ENCODE peak calls at places on chromosome 6, in seven cellular contexts. One of them, this sample, is unnamed.

GRCh38 chr6:11232968-11233626 is 629 bp upstream of the NEDD9 start:
- DNase-seq in HCT116: no peak
- DNase-seq in A549: no peak
- DNase-seq in K562: peak
- DNase-seq in SK-N-SH: no peak
- DNase-seq in HL-60: peak
- DNase-seq in GM23338: peak
- DNase-seq in this sample: no peak

GRCh38 chr6:72245565-72245964 is 359.2 kb downstream of the RIMS1 start:
- DNase-seq in HCT116: no peak
- DNase-seq in A549: no peak
- DNase-seq in K562: no peak
- DNase-seq in SK-N-SH: no peak
- DNase-seq in HL-60: no peak
- DNase-seq in GM23338: peak
- DNase-seq in this sample: no peak

GRCh38 chr6:128710305-128710704 is 172.6 kb upstream of the LAMA2 start:
- DNase-seq in HCT116: no peak
- DNase-seq in A549: no peak
- DNase-seq in K562: no peak
- DNase-seq in SK-N-SH: no peak
- DNase-seq in HL-60: no peak
- DNase-seq in GM23338: no peak
- DNase-seq in this sample: no peak

GRCh38 chr6:145699462-145699861 is 35.9 kb downstream of the EPM2A start:
- DNase-seq in HCT116: no peak
- DNase-seq in A549: no peak
- DNase-seq in K562: no peak
- DNase-seq in SK-N-SH: no peak
- DNase-seq in HL-60: no peak
- DNase-seq in GM23338: no peak
- DNase-seq in this sample: no peak

GRCh38 chr6:438634-439170 is 47.1 kb downstream of the IRF4 start:
- DNase-seq in HCT116: no peak
- DNase-seq in A549: no peak
- DNase-seq in K562: no peak
- DNase-seq in SK-N-SH: peak
- DNase-seq in HL-60: no peak
- DNase-seq in GM23338: no peak
- DNase-seq in this sample: no peak

GRCh38 chr6:116158641-116159040 is 32.7 kb upstream of the COL10A1 start:
- DNase-seq in HCT116: no peak
- DNase-seq in A549: no peak
- DNase-seq in K562: no peak
- DNase-seq in SK-N-SH: no peak
- DNase-seq in HL-60: no peak
- DNase-seq in GM23338: no peak
- DNase-seq in this sample: no peak

GRCh38 chr6:134074151-134074712 is 21.8 kb upstream of the SLC2A12 start:
- DNase-seq in HCT116: no peak
- DNase-seq in A549: no peak
- DNase-seq in K562: no peak
- DNase-seq in SK-N-SH: no peak
- DNase-seq in HL-60: no peak
- DNase-seq in GM23338: peak
- DNase-seq in this sample: no peak

GRCh38 chr6:150417899-150418824 is 49.4 kb downstream of the IYD start:
- DNase-seq in HCT116: peak
- DNase-seq in A549: peak
- DNase-seq in K562: peak
- DNase-seq in SK-N-SH: peak
- DNase-seq in HL-60: peak
- DNase-seq in GM23338: peak
- DNase-seq in this sample: peak

GRCh38 chr6:170156448-170157375 is 134.2 kb downstream of the DLL1 start:
- DNase-seq in HCT116: no peak
- DNase-seq in A549: no peak
- DNase-seq in K562: no peak
- DNase-seq in SK-N-SH: no peak
- DNase-seq in HL-60: no peak
- DNase-seq in GM23338: no peak
- DNase-seq in this sample: no peak

GRCh38 chr6:162389353-162390085 is 338.0 kb downstream of the PRKN start:
- DNase-seq in HCT116: no peak
- DNase-seq in A549: no peak
- DNase-seq in K562: no peak
- DNase-seq in SK-N-SH: no peak
- DNase-seq in HL-60: no peak
- DNase-seq in GM23338: no peak
- DNase-seq in this sample: no peak

GRCh38 chr6:163491901-163492300 is 77.4 kb downstream of the QKI start:
- DNase-seq in HCT116: no peak
- DNase-seq in A549: no peak
- DNase-seq in K562: no peak
- DNase-seq in SK-N-SH: no peak
- DNase-seq in HL-60: no peak
- DNase-seq in GM23338: no peak
- DNase-seq in this sample: no peak

GRCh38 chr6:161143663-161144430 is 130.0 kb downstream of the AGPAT4 start:
- DNase-seq in HCT116: no peak
- DNase-seq in A549: no peak
- DNase-seq in K562: no peak
- DNase-seq in SK-N-SH: no peak
- DNase-seq in HL-60: no peak
- DNase-seq in GM23338: no peak
- DNase-seq in this sample: no peak

GRCh38 chr6:137076277-137077068 is 31.7 kb upstream of the IL20RA start:
- DNase-seq in HCT116: peak
- DNase-seq in A549: peak
- DNase-seq in K562: peak
- DNase-seq in SK-N-SH: peak
- DNase-seq in HL-60: peak
- DNase-seq in GM23338: peak
- DNase-seq in this sample: peak

GRCh38 chr6:150567823-150568383 is 31.8 kb upstream of the PLEKHG1 start:
- DNase-seq in HCT116: no peak
- DNase-seq in A549: no peak
- DNase-seq in K562: no peak
- DNase-seq in SK-N-SH: no peak
- DNase-seq in HL-60: no peak
- DNase-seq in GM23338: no peak
- DNase-seq in this sample: no peak

GRCh38 chr6:114364295-114364694 is 21.5 kb upstream of the HS3ST5 start:
- DNase-seq in HCT116: no peak
- DNase-seq in A549: peak
- DNase-seq in K562: no peak
- DNase-seq in SK-N-SH: no peak
- DNase-seq in HL-60: no peak
- DNase-seq in GM23338: peak
- DNase-seq in this sample: no peak

GRCh38 chr6:152338335-152339125 is 298.6 kb downstream of the SYNE1 start:
- DNase-seq in HCT116: no peak
- DNase-seq in A549: peak
- DNase-seq in K562: peak
- DNase-seq in SK-N-SH: peak
- DNase-seq in HL-60: peak
- DNase-seq in GM23338: peak
- DNase-seq in this sample: peak

GRCh38 chr6:50819527-50819905 is 845 bp downstream of the TFAP2B start:
- DNase-seq in HCT116: no peak
- DNase-seq in A549: no peak
- DNase-seq in K562: no peak
- DNase-seq in SK-N-SH: no peak
- DNase-seq in HL-60: no peak
- DNase-seq in GM23338: no peak
- DNase-seq in this sample: no peak

GRCh38 chr6:24566020-24566752 is 71.4 kb downstream of the ALDH5A1 start:
- DNase-seq in HCT116: no peak
- DNase-seq in A549: no peak
- DNase-seq in K562: no peak
- DNase-seq in SK-N-SH: no peak
- DNase-seq in HL-60: no peak
- DNase-seq in GM23338: no peak
- DNase-seq in this sample: no peak

DNA sequence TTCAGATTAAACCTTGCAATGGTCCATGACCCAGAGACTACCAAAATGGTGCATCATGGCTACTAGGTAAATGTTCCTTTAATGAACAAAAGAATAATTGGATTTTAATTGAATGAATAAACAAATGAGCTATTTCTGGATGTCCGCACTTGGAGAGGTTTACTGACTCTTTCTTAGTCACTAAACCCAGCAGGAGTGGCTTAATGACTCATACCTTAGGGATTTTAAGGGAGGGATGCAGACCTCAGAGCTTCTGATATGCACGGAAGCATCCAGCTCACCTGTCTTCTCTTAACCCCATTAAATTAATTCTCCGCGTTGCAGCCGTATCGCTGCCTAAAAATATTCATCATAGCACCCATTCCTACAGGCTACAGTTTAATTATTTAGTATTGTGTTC is 970.0 kb upstream of the SLC35B3 start:
- DNase-seq in HCT116: peak
- DNase-seq in A549: peak
- DNase-seq in K562: no peak
- DNase-seq in SK-N-SH: no peak
- DNase-seq in HL-60: no peak
- DNase-seq in GM23338: no peak
- DNase-seq in this sample: peak
- TF ChIP-seq REST in HCT116: no peak
- TF ChIP-seq REST in A549: no peak
- TF ChIP-seq REST in K562: no peak
- TF ChIP-seq REST in SK-N-SH: no peak
- TF ChIP-seq REST in HL-60: no peak
- TF ChIP-seq REST in GM23338: no peak
- TF ChIP-seq REST in this sample: no peak

DNA sequence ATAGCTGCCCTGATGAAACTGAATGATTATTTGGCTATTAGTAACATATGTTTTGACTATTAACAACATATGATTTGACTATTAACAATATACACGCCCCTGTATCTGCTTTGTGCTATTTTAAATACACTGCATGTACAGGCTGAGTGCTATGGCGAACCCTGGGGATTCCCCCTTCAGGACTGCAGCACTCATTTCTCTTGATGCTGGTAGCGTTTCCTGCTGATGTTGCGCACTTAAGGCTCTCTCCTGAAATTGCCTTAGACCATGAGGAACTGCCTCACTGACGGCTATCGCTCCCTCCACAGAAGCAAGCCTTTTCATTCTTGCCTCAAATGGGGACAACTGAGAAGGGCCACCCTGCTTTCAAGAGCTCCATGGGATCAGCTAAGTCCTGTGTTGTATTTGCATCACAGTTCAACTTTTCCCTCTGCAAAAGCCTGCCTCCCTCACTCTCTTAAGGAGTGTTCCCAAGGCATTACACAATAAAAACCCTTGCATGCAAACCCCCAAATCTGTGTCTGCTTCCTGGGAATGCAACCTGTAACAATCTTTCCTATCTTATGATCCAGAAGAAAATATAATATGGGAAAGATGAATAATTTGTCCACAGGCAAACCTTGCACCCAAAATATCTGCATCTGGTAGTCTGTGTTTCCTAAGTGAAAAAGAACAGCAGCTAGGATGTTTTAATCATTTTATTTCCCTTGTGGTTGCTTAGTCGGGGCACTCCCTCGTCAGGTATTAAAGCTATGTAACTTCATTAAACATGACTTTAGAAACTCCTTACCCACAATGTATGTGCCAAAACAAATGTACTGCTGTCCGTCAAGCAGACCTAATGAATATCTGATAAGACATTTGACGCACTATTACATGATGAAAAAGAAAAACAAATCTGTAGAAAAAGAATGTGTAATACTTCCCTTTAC is 456.4 kb downstream of the COL12A1 start:
- DNase-seq in HCT116: no peak
- DNase-seq in A549: no peak
- DNase-seq in K562: no peak
- DNase-seq in SK-N-SH: no peak
- DNase-seq in HL-60: no peak
- DNase-seq in GM23338: peak
- DNase-seq in this sample: no peak
- H3K27ac ChIP-seq in HCT116: no peak
- H3K27ac ChIP-seq in A549: no peak
- H3K27ac ChIP-seq in K562: no peak
- H3K27ac ChIP-seq in SK-N-SH: no peak
- H3K27ac ChIP-seq in HL-60: no peak
- H3K27ac ChIP-seq in GM23338: no peak
- H3K27ac ChIP-seq in this sample: no peak

DNA sequence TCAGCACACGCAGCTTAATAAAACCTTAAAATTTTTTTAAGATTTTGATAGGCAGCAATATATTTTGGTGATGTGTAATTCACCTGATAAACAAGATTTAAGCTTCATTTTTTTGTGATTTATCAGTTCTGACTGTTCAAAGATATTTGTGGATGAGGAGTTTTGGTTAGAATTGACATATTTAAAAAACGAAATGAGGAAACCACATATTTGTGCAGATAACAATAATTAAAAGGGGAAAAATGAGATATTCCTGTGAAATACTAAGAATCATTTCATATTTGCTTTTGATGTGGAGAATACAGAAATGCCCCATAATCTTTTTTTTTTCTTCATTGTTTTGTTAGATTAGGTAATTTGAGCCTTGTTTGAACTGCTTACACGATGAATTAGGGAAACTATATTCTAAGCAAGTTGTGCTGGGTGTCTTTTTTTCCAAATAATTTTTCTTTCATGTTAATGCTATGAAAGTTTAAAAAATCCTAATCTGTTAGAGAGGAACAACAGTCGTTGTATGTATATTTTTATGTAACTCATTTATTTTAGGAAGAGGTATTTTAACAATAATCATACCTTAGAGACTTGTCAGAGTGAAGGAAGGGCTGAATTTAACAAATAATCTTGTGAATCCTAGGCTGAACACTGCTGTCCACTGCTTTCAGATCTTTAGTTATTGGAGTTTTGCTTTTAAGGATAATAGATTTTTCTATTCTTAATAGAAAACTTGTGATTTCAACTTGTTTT is 4.0 kb downstream of the ARID1B start:
- DNase-seq in HCT116: no peak
- DNase-seq in A549: no peak
- DNase-seq in K562: no peak
- DNase-seq in SK-N-SH: no peak
- DNase-seq in HL-60: no peak
- DNase-seq in GM23338: no peak
- DNase-seq in this sample: no peak
- TF ChIP-seq REST in HCT116: no peak
- TF ChIP-seq REST in A549: no peak
- TF ChIP-seq REST in K562: no peak
- TF ChIP-seq REST in SK-N-SH: no peak
- TF ChIP-seq REST in HL-60: no peak
- TF ChIP-seq REST in GM23338: no peak
- TF ChIP-seq REST in this sample: no peak

GRCh38 chr6:40455686-40456389 is 131.3 kb downstream of the LRFN2 start:
- DNase-seq in HCT116: no peak
- DNase-seq in A549: no peak
- DNase-seq in K562: no peak
- DNase-seq in SK-N-SH: no peak
- DNase-seq in HL-60: no peak
- DNase-seq in GM23338: no peak
- DNase-seq in this sample: no peak

GRCh38 chr6:40444811-40445210 is 142.4 kb downstream of the LRFN2 start:
- DNase-seq in HCT116: no peak
- DNase-seq in A549: no peak
- DNase-seq in K562: no peak
- DNase-seq in SK-N-SH: no peak
- DNase-seq in HL-60: no peak
- DNase-seq in GM23338: no peak
- DNase-seq in this sample: no peak

GRCh38 chr6:40450483-40450882 is 136.7 kb downstream of the LRFN2 start:
- DNase-seq in HCT116: no peak
- DNase-seq in A549: no peak
- DNase-seq in K562: no peak
- DNase-seq in SK-N-SH: no peak
- DNase-seq in HL-60: no peak
- DNase-seq in GM23338: no peak
- DNase-seq in this sample: no peak
- H3K27ac ChIP-seq in HCT116: no peak
- H3K27ac ChIP-seq in A549: no peak
- H3K27ac ChIP-seq in K562: no peak
- H3K27ac ChIP-seq in SK-N-SH: no peak
- H3K27ac ChIP-seq in HL-60: no peak
- H3K27ac ChIP-seq in GM23338: no peak
- H3K27ac ChIP-seq in this sample: no peak